ENCODE peak calls at places on chromosome 6, in seven cellular contexts. One of them, this sample, is unnamed.

GRCh38 chr6:33431880-33432541 is 12.1 kb downstream of the SYNGAP1 start:
- DNase-seq in NCI-H510A: no peak
- DNase-seq in NCI-H1436 treated with DMSO at 0.1 percent for 48 hours: no peak
- DNase-seq in sigmoid colon: no peak
- DNase-seq in RPMI8226: no peak
- DNase-seq in fibroblast of pulmonary artery: no peak
- DNase-seq in right cardiac atrium: no peak
- DNase-seq in this sample: no peak

GRCh38 chr6:169859978-169860703 is 108.7 kb downstream of the ERMARD start:
- DNase-seq in NCI-H510A: no peak
- DNase-seq in RPMI8226: no peak
- DNase-seq in NCI-H1436 treated with DMSO at 0.1 percent for 48 hours: no peak
- DNase-seq in sigmoid colon: no peak
- DNase-seq in fibroblast of pulmonary artery: no peak
- DNase-seq in right cardiac atrium: no peak
- DNase-seq in this sample: no peak

GRCh38 chr6:122405417-122405816 is 6.0 kb downstream of the HSF2 start:
- DNase-seq in right cardiac atrium: no peak
- DNase-seq in fibroblast of pulmonary artery: peak
- DNase-seq in sigmoid colon: no peak
- DNase-seq in NCI-H510A: no peak
- DNase-seq in RPMI8226: no peak
- DNase-seq in NCI-H1436 treated with DMSO at 0.1 percent for 48 hours: no peak
- DNase-seq in this sample: no peak

GRCh38 chr6:159880412-159880811 is 10.4 kb upstream of the MAS1 start:
- DNase-seq in NCI-H510A: no peak
- DNase-seq in right cardiac atrium: no peak
- DNase-seq in fibroblast of pulmonary artery: no peak
- DNase-seq in NCI-H1436 treated with DMSO at 0.1 percent for 48 hours: no peak
- DNase-seq in RPMI8226: no peak
- DNase-seq in sigmoid colon: no peak
- DNase-seq in this sample: no peak

GRCh38 chr6:36750090-36750489 is 52.5 kb downstream of the RAB44 start:
- DNase-seq in right cardiac atrium: no peak
- DNase-seq in RPMI8226: no peak
- DNase-seq in fibroblast of pulmonary artery: no peak
- DNase-seq in sigmoid colon: no peak
- DNase-seq in NCI-H510A: no peak
- DNase-seq in NCI-H1436 treated with DMSO at 0.1 percent for 48 hours: no peak
- DNase-seq in this sample: no peak

GRCh38 chr6:89080281-89081128 is at the start of gene PNRC1:
- DNase-seq in sigmoid colon: peak
- DNase-seq in right cardiac atrium: peak
- DNase-seq in fibroblast of pulmonary artery: peak
- DNase-seq in NCI-H510A: peak
- DNase-seq in NCI-H1436 treated with DMSO at 0.1 percent for 48 hours: peak
- DNase-seq in RPMI8226: peak
- DNase-seq in this sample: peak

GRCh38 chr6:93036835-93037234 is 382.5 kb downstream of the EPHA7 start:
- DNase-seq in NCI-H1436 treated with DMSO at 0.1 percent for 48 hours: no peak
- DNase-seq in NCI-H510A: no peak
- DNase-seq in fibroblast of pulmonary artery: peak
- DNase-seq in right cardiac atrium: no peak
- DNase-seq in RPMI8226: no peak
- DNase-seq in sigmoid colon: no peak
- DNase-seq in this sample: no peak

GRCh38 chr6:129697788-129698187 is 12.2 kb downstream of the ARHGAP18 start:
- DNase-seq in NCI-H510A: no peak
- DNase-seq in sigmoid colon: no peak
- DNase-seq in RPMI8226: no peak
- DNase-seq in fibroblast of pulmonary artery: no peak
- DNase-seq in NCI-H1436 treated with DMSO at 0.1 percent for 48 hours: no peak
- DNase-seq in right cardiac atrium: no peak
- DNase-seq in this sample: no peak

GRCh38 chr6:15472626-15473025 is 190.2 kb downstream of the DTNBP1 start:
- DNase-seq in right cardiac atrium: no peak
- DNase-seq in RPMI8226: no peak
- DNase-seq in NCI-H1436 treated with DMSO at 0.1 percent for 48 hours: no peak
- DNase-seq in sigmoid colon: no peak
- DNase-seq in fibroblast of pulmonary artery: no peak
- DNase-seq in NCI-H510A: no peak
- DNase-seq in this sample: no peak

GRCh38 chr6:69542494-69542893 is 254.3 kb downstream of the LMBRD1 start:
- DNase-seq in RPMI8226: no peak
- DNase-seq in right cardiac atrium: no peak
- DNase-seq in fibroblast of pulmonary artery: no peak
- DNase-seq in sigmoid colon: no peak
- DNase-seq in NCI-H1436 treated with DMSO at 0.1 percent for 48 hours: no peak
- DNase-seq in NCI-H510A: no peak
- DNase-seq in this sample: no peak

GRCh38 chr6:31446481-31446880 is 43.1 kb downstream of the MICA start:
- DNase-seq in right cardiac atrium: no peak
- DNase-seq in RPMI8226: no peak
- DNase-seq in fibroblast of pulmonary artery: no peak
- DNase-seq in NCI-H510A: no peak
- DNase-seq in sigmoid colon: no peak
- DNase-seq in NCI-H1436 treated with DMSO at 0.1 percent for 48 hours: no peak
- DNase-seq in this sample: no peak

GRCh38 chr6:113190170-113190569 is 667.0 kb upstream of the MARCKS start:
- DNase-seq in sigmoid colon: no peak
- DNase-seq in right cardiac atrium: no peak
- DNase-seq in NCI-H510A: no peak
- DNase-seq in RPMI8226: no peak
- DNase-seq in fibroblast of pulmonary artery: peak
- DNase-seq in NCI-H1436 treated with DMSO at 0.1 percent for 48 hours: no peak
- DNase-seq in this sample: no peak